ENCODE peak calls at places on chromosome 13, in nine cellular contexts. N is EL; D is activated CD4-positive, alpha-beta T cell treated with anti-CD3 and anti-CD28 coated beads for 1 hour; O is NCI-H1092; S is GM10248; Z is tibial artery; U is neuronal stem cell; E is glutamatergic neuron; Q is GM04503. J is an unnamed sample.

GRCh38 chr13:112207124-112207523 is 140.2 kb downstream of the SOX1 start:
- DNase-seq in N (no peak), D (no peak), O (no peak), S (no peak), Z (no peak), U (peak; percentile 72), E (no peak), Q (no peak), J (no peak)

GRCh38 chr13:24709186-24709913 is 29.1 kb downstream of the ATP12A start:
- DNase-seq in N (no peak), D (peak; percentile 24), O (no peak), S (peak; percentile 52), Z (no peak), U (no peak), E (no peak), Q (no peak), J (no peak)

GRCh38 chr13:111401755-111402154 is 81.3 kb downstream of the TEX29 start:
- DNase-seq in N (no peak), D (no peak), O (no peak), S (no peak), Z (peak; percentile 37), U (no peak), E (no peak), Q (no peak), J (no peak)

GRCh38 chr13:78576266-78576665 is 27.1 kb downstream of the POU4F1 start:
- DNase-seq in N (no peak), D (no peak), O (no peak), S (no peak), Z (no peak), U (no peak), E (no peak), Q (no peak), J (no peak)

GRCh38 chr13:51315658-51316057 is 23.8 kb upstream of the SERPINE3 start:
- DNase-seq in N (no peak), D (no peak), O (no peak), S (no peak), Z (no peak), U (no peak), E (no peak), Q (no peak), J (peak; percentile 33)

GRCh38 chr13:79485014-79485441 is 4.1 kb downstream of the NDFIP2 start:
- DNase-seq in N (peak; percentile 94), D (no peak), O (no peak), S (no peak), Z (no peak), U (no peak), E (no peak), Q (peak; percentile 86), J (no peak)

GRCh38 chr13:112931028-112931934 is 37.7 kb upstream of the MCF2L start:
- DNase-seq in N (peak; percentile 71), D (no peak), O (peak; percentile 77), S (no peak), Z (no peak), U (no peak), E (peak; percentile 71), Q (no peak), J (peak; percentile 44)

GRCh38 chr13:24053505-24054251 is 106.8 kb upstream of the SPATA13 start:
- DNase-seq in N (peak; percentile 61), D (peak; percentile 26), O (peak; percentile 75), S (peak; percentile 78), Z (no peak), U (peak; percentile 43), E (peak; percentile 59), Q (no peak), J (peak; percentile 15)

GRCh38 chr13:106376411-106377112 is 158.9 kb downstream of the EFNB2 start:
- DNase-seq in N (peak; percentile 96), D (no peak), O (peak; percentile 10), S (no peak), Z (no peak), U (no peak), E (no peak), Q (peak; percentile 77), J (no peak)

GRCh38 chr13:110015253-110015652 is 228.9 kb upstream of the IRS2 start:
- DNase-seq in N (no peak), D (no peak), O (peak; percentile 59), S (no peak), Z (no peak), U (no peak), E (no peak), Q (no peak), J (no peak)

GRCh38 chr13:84655677-84656076 is 773.4 kb upstream of the SLITRK1 start:
- DNase-seq in N (peak; percentile 71), D (no peak), O (no peak), S (no peak), Z (no peak), U (no peak), E (no peak), Q (no peak), J (no peak)

GRCh38 chr13:35699181-35699580 is 222.7 kb upstream of the MAB21L1 start:
- DNase-seq in N (peak; percentile 83), D (no peak), O (no peak), S (no peak), Z (no peak), U (no peak), E (no peak), Q (no peak), J (no peak)

GRCh38 chr13:104810242-104810641 is 1725.2 kb downstream of the EFNB2 start:
- DNase-seq in N (no peak), D (no peak), O (no peak), S (no peak), Z (no peak), U (no peak), E (no peak), Q (no peak), J (no peak)

GRCh38 chr13:113603116-113603710 is 18.7 kb downstream of the TFDP1 start:
- DNase-seq in N (no peak), D (no peak), O (no peak), S (no peak), Z (no peak), U (no peak), E (no peak), Q (no peak), J (no peak)

J was measured in NCI-H1694.